ENCODE peak calls at places on chromosomes 1 and 21, in eight cellular contexts. One of them, this sample, is unnamed.

GRCh38 chr1:910311-910880 is 13.3 kb upstream of the SAMD11 start:
- DNase-seq in Calu3: no peak
- DNase-seq in A549: no peak
- DNase-seq in GM12865: no peak
- DNase-seq in cardiac fibroblast: no peak
- DNase-seq in prostate gland: no peak
- DNase-seq in lower leg skin: peak
- DNase-seq in GM13977: no peak
- DNase-seq in this sample: peak

GRCh38 chr1:47388548-47389238 is 27.4 kb upstream of the FOXE3 start:
- DNase-seq in cardiac fibroblast: peak
- DNase-seq in lower leg skin: peak
- DNase-seq in A549: peak
- DNase-seq in GM13977: peak
- DNase-seq in GM12865: peak
- DNase-seq in Calu3: peak
- DNase-seq in prostate gland: peak
- DNase-seq in this sample: no peak

GRCh38 chr1:224959656-224960055 is 30.2 kb downstream of the DNAH14 start:
- DNase-seq in GM13977: no peak
- DNase-seq in cardiac fibroblast: no peak
- DNase-seq in GM12865: no peak
- DNase-seq in Calu3: no peak
- DNase-seq in A549: no peak
- DNase-seq in prostate gland: no peak
- DNase-seq in lower leg skin: no peak
- DNase-seq in this sample: no peak

GRCh38 chr21:31371715-31372114 is 27.7 kb upstream of the TIAM1 start:
- DNase-seq in GM13977: no peak
- DNase-seq in GM12865: no peak
- DNase-seq in prostate gland: no peak
- DNase-seq in cardiac fibroblast: no peak
- DNase-seq in lower leg skin: no peak
- DNase-seq in Calu3: no peak
- DNase-seq in A549: no peak
- DNase-seq in this sample: no peak

GRCh38 chr1:43864111-43865045 is 69.2 kb upstream of the ARTN start:
- DNase-seq in A549: no peak
- DNase-seq in GM13977: no peak
- DNase-seq in prostate gland: no peak
- DNase-seq in GM12865: no peak
- DNase-seq in Calu3: no peak
- DNase-seq in cardiac fibroblast: no peak
- DNase-seq in lower leg skin: no peak
- DNase-seq in this sample: no peak

GRCh38 chr1:105894006-105894405 is 1162.5 kb upstream of the PRMT6 start:
- DNase-seq in cardiac fibroblast: no peak
- DNase-seq in lower leg skin: no peak
- DNase-seq in A549: no peak
- DNase-seq in Calu3: no peak
- DNase-seq in GM12865: no peak
- DNase-seq in prostate gland: no peak
- DNase-seq in GM13977: no peak
- DNase-seq in this sample: no peak

GRCh38 chr1:67645495-67646144 is 39.4 kb upstream of the GADD45A start:
- DNase-seq in Calu3: no peak
- DNase-seq in lower leg skin: no peak
- DNase-seq in prostate gland: no peak
- DNase-seq in GM13977: no peak
- DNase-seq in GM12865: no peak
- DNase-seq in A549: peak
- DNase-seq in cardiac fibroblast: peak
- DNase-seq in this sample: no peak

GRCh38 chr1:32759997-32760623 is 57.0 kb downstream of the YARS1 start:
- DNase-seq in GM13977: peak
- DNase-seq in lower leg skin: peak
- DNase-seq in Calu3: peak
- DNase-seq in prostate gland: peak
- DNase-seq in GM12865: no peak
- DNase-seq in A549: peak
- DNase-seq in cardiac fibroblast: peak
- DNase-seq in this sample: no peak

GRCh38 chr1:152517237-152517811 is 3.0 kb downstream of the CRCT1 start:
- DNase-seq in lower leg skin: no peak
- DNase-seq in Calu3: peak
- DNase-seq in cardiac fibroblast: no peak
- DNase-seq in GM12865: no peak
- DNase-seq in GM13977: no peak
- DNase-seq in A549: peak
- DNase-seq in prostate gland: no peak
- DNase-seq in this sample: no peak

GRCh38 chr1:234721476-234722266 is 111.7 kb upstream of the IRF2BP2 start:
- DNase-seq in GM13977: no peak
- DNase-seq in lower leg skin: no peak
- DNase-seq in prostate gland: peak
- DNase-seq in Calu3: no peak
- DNase-seq in A549: no peak
- DNase-seq in GM12865: no peak
- DNase-seq in cardiac fibroblast: peak
- DNase-seq in this sample: no peak

GRCh38 chr1:200038987-200039848 is 11.7 kb downstream of the NR5A2 start:
- DNase-seq in Calu3: peak
- DNase-seq in cardiac fibroblast: peak
- DNase-seq in A549: peak
- DNase-seq in lower leg skin: no peak
- DNase-seq in GM12865: peak
- DNase-seq in prostate gland: no peak
- DNase-seq in GM13977: peak
- DNase-seq in this sample: peak

GRCh38 chr1:154749078-154749760 is 120.9 kb downstream of the KCNN3 start:
- DNase-seq in prostate gland: no peak
- DNase-seq in GM13977: no peak
- DNase-seq in A549: peak
- DNase-seq in lower leg skin: no peak
- DNase-seq in GM12865: peak
- DNase-seq in Calu3: peak
- DNase-seq in cardiac fibroblast: peak
- DNase-seq in this sample: no peak

GRCh38 chr21:42845296-42845965 is 33.9 kb downstream of the WDR4 start:
- DNase-seq in A549: no peak
- DNase-seq in cardiac fibroblast: no peak
- DNase-seq in Calu3: no peak
- DNase-seq in GM12865: no peak
- DNase-seq in GM13977: no peak
- DNase-seq in lower leg skin: peak
- DNase-seq in prostate gland: peak
- DNase-seq in this sample: no peak

GRCh38 chr1:69744381-69744780 is 176.7 kb downstream of the LRRC7 start:
- DNase-seq in GM12865: no peak
- DNase-seq in A549: no peak
- DNase-seq in GM13977: no peak
- DNase-seq in cardiac fibroblast: no peak
- DNase-seq in Calu3: no peak
- DNase-seq in lower leg skin: no peak
- DNase-seq in prostate gland: no peak
- DNase-seq in this sample: no peak

GRCh38 chr1:16204634-16205332 is 7.7 kb downstream of the ARHGEF19 start:
- DNase-seq in Calu3: peak
- DNase-seq in cardiac fibroblast: no peak
- DNase-seq in A549: peak
- DNase-seq in GM13977: peak
- DNase-seq in GM12865: no peak
- DNase-seq in prostate gland: no peak
- DNase-seq in lower leg skin: no peak
- DNase-seq in this sample: no peak

GRCh38 chr1:247415423-247416361 is at the start of gene NLRP3:
- DNase-seq in Calu3: peak
- DNase-seq in GM13977: no peak
- DNase-seq in prostate gland: no peak
- DNase-seq in lower leg skin: no peak
- DNase-seq in A549: no peak
- DNase-seq in cardiac fibroblast: peak
- DNase-seq in GM12865: peak
- DNase-seq in this sample: peak

GRCh38 chr1:42962641-42963377 is 4.1 kb upstream of the SLC2A1 start:
- DNase-seq in cardiac fibroblast: no peak
- DNase-seq in GM12865: no peak
- DNase-seq in GM13977: no peak
- DNase-seq in lower leg skin: peak
- DNase-seq in A549: peak
- DNase-seq in Calu3: no peak
- DNase-seq in prostate gland: no peak
- DNase-seq in this sample: no peak

GRCh38 chr1:81813691-81814090 is 13.0 kb downstream of the ADGRL2 start:
- DNase-seq in prostate gland: no peak
- DNase-seq in lower leg skin: no peak
- DNase-seq in A549: no peak
- DNase-seq in Calu3: no peak
- DNase-seq in GM12865: no peak
- DNase-seq in cardiac fibroblast: no peak
- DNase-seq in GM13977: no peak
- DNase-seq in this sample: no peak

GRCh38 chr1:172779501-172779900 is 120.6 kb downstream of the FASLG start:
- DNase-seq in prostate gland: no peak
- DNase-seq in lower leg skin: no peak
- DNase-seq in A549: no peak
- DNase-seq in GM12865: no peak
- DNase-seq in GM13977: no peak
- DNase-seq in cardiac fibroblast: no peak
- DNase-seq in Calu3: no peak
- DNase-seq in this sample: no peak

GRCh38 chr1:38891753-38892152 is 10.4 kb upstream of the GJA9 start:
- DNase-seq in GM13977: no peak
- DNase-seq in prostate gland: no peak
- DNase-seq in Calu3: no peak
- DNase-seq in A549: peak
- DNase-seq in cardiac fibroblast: peak
- DNase-seq in GM12865: no peak
- DNase-seq in lower leg skin: no peak
- DNase-seq in this sample: no peak

GRCh38 chr21:17514124-17514481 is 1.3 kb downstream of the CXADR start:
- DNase-seq in A549: no peak
- DNase-seq in GM12865: no peak
- DNase-seq in lower leg skin: no peak
- DNase-seq in prostate gland: peak
- DNase-seq in Calu3: no peak
- DNase-seq in cardiac fibroblast: peak
- DNase-seq in GM13977: no peak
- DNase-seq in this sample: no peak

GRCh38 chr1:154972213-154972516 is 1.6 kb upstream of the SHC1 start:
- DNase-seq in A549: no peak
- DNase-seq in GM12865: no peak
- DNase-seq in GM13977: no peak
- DNase-seq in lower leg skin: no peak
- DNase-seq in Calu3: no peak
- DNase-seq in prostate gland: no peak
- DNase-seq in cardiac fibroblast: no peak
- DNase-seq in this sample: no peak

GRCh38 chr21:31873696-31874599 is 1.1 kb downstream of the HUNK start:
- DNase-seq in lower leg skin: peak
- DNase-seq in Calu3: peak
- DNase-seq in cardiac fibroblast: no peak
- DNase-seq in prostate gland: peak
- DNase-seq in GM12865: peak
- DNase-seq in GM13977: peak
- DNase-seq in A549: peak
- DNase-seq in this sample: peak

GRCh38 chr1:65434255-65434654 is 13.8 kb downstream of the LEPR start:
- DNase-seq in GM12865: no peak
- DNase-seq in cardiac fibroblast: no peak
- DNase-seq in A549: no peak
- DNase-seq in Calu3: no peak
- DNase-seq in prostate gland: no peak
- DNase-seq in lower leg skin: no peak
- DNase-seq in GM13977: no peak
- DNase-seq in this sample: no peak
- TF ChIP-seq CTCF in GM12865: no peak
- TF ChIP-seq CTCF in cardiac fibroblast: no peak
- TF ChIP-seq CTCF in A549: no peak
- TF ChIP-seq CTCF in Calu3: no peak
- TF ChIP-seq CTCF in prostate gland: no peak
- TF ChIP-seq CTCF in lower leg skin: no peak
- TF ChIP-seq CTCF in GM13977: no peak
- TF ChIP-seq CTCF in this sample: no peak

GRCh38 chr1:197519741-197520334 is 251.8 kb downstream of the CRB1 start:
- DNase-seq in prostate gland: no peak
- DNase-seq in lower leg skin: no peak
- DNase-seq in GM12865: peak
- DNase-seq in A549: peak
- DNase-seq in cardiac fibroblast: peak
- DNase-seq in GM13977: no peak
- DNase-seq in Calu3: no peak
- DNase-seq in this sample: no peak
- TF ChIP-seq CTCF in prostate gland: no peak
- TF ChIP-seq CTCF in lower leg skin: no peak
- TF ChIP-seq CTCF in GM12865: peak
- TF ChIP-seq CTCF in A549: peak
- TF ChIP-seq CTCF in cardiac fibroblast: peak
- TF ChIP-seq CTCF in GM13977: peak
- TF ChIP-seq CTCF in Calu3: peak
- TF ChIP-seq CTCF in this sample: peak

DNA sequence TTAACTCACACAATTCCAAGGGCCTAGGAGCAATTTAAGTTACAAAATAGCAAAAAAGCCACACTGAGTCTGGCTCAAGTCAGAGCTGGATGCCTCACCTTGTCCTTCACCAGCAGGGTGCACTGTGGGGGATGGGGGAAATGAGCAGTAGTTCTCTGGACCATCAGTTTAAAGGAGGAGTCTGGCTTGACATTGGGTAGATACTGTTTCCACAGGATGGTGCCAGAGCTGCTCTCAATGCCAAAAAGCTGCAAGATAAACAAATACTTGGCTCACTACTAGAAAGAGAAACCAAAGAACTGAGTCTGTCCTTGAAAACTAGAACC is 18.8 kb downstream of the EMC1 start:
- DNase-seq in prostate gland: peak
- DNase-seq in A549: no peak
- DNase-seq in lower leg skin: peak
- DNase-seq in Calu3: no peak
- DNase-seq in GM12865: no peak
- DNase-seq in GM13977: no peak
- DNase-seq in cardiac fibroblast: no peak
- DNase-seq in this sample: no peak
- TF ChIP-seq CTCF in prostate gland: peak
- TF ChIP-seq CTCF in A549: no peak
- TF ChIP-seq CTCF in lower leg skin: no peak
- TF ChIP-seq CTCF in Calu3: no peak
- TF ChIP-seq CTCF in GM12865: no peak
- TF ChIP-seq CTCF in GM13977: no peak
- TF ChIP-seq CTCF in cardiac fibroblast: no peak
- TF ChIP-seq CTCF in this sample: no peak

GRCh38 chr1:207811920-207812720 is 60.3 kb downstream of the CD46 start:
- DNase-seq in GM13977: peak
- DNase-seq in cardiac fibroblast: peak
- DNase-seq in GM12865: peak
- DNase-seq in Calu3: peak
- DNase-seq in prostate gland: peak
- DNase-seq in lower leg skin: no peak
- DNase-seq in A549: peak
- DNase-seq in this sample: no peak
- TF ChIP-seq CTCF in GM13977: peak
- TF ChIP-seq CTCF in cardiac fibroblast: peak
- TF ChIP-seq CTCF in GM12865: peak
- TF ChIP-seq CTCF in Calu3: peak
- TF ChIP-seq CTCF in prostate gland: peak
- TF ChIP-seq CTCF in lower leg skin: no peak
- TF ChIP-seq CTCF in A549: peak
- TF ChIP-seq CTCF in this sample: peak

GRCh38 chr1:166822385-166822784 is 16.9 kb upstream of the POGK start:
- DNase-seq in cardiac fibroblast: no peak
- DNase-seq in Calu3: no peak
- DNase-seq in A549: peak
- DNase-seq in lower leg skin: no peak
- DNase-seq in prostate gland: no peak
- DNase-seq in GM13977: no peak
- DNase-seq in GM12865: no peak
- DNase-seq in this sample: no peak
- TF ChIP-seq CTCF in cardiac fibroblast: peak
- TF ChIP-seq CTCF in Calu3: no peak
- TF ChIP-seq CTCF in A549: no peak
- TF ChIP-seq CTCF in lower leg skin: no peak
- TF ChIP-seq CTCF in prostate gland: no peak
- TF ChIP-seq CTCF in GM13977: no peak
- TF ChIP-seq CTCF in GM12865: peak
- TF ChIP-seq CTCF in this sample: peak